ENCODE peak calls at places on chromosomes 6 and 20, in four cellular contexts. I is transverse colon, J is HL-60, N is esophagus muscularis mucosa. W is an unnamed sample.

GRCh38 chr20:45878076-45878731 is 2.8 kb upstream of the ZSWIM1 start:
- DNase-seq in I (no peak), J (no peak), N (no peak), W (no peak)

GRCh38 chr20:50595433-50595895 is 85.3 kb downstream of the PTPN1 start:
- DNase-seq in I (no peak), J (no peak), N (no peak), W (no peak)

GRCh38 chr6:124961468-124961783 is 811 bp upstream of the RNF217 start:
- DNase-seq in I (no peak), J (no peak), N (no peak), W (no peak)

GRCh38 chr6:135812085-135812526 is 39.4 kb upstream of the PDE7B start:
- DNase-seq in I (no peak), J (no peak), N (no peak), W (no peak)

GRCh38 chr20:33273117-33273851 is 9.7 kb upstream of the BPIFB1 start:
- DNase-seq in I (no peak), J (no peak), N (no peak), W (no peak)

GRCh38 chr6:34223964-34224940 is 12.4 kb upstream of the HMGA1 start:
- DNase-seq in I (peak), J (peak), N (peak), W (peak)

GRCh38 chr20:36252511-36252910 is 16.2 kb downstream of the AAR2 start:
- DNase-seq in I (no peak), J (no peak), N (no peak), W (no peak)

GRCh38 chr6:159919011-159919511 is 28.3 kb downstream of the MAS1 start:
- DNase-seq in I (no peak), J (no peak), N (no peak), W (no peak)

GRCh38 chr6:97915537-97915936 is 632.5 kb upstream of the MMS22L start:
- DNase-seq in I (no peak), J (no peak), N (no peak), W (no peak)
- TF ChIP-seq POLR2AphosphoS5 in I (no peak), J (no peak), N (no peak), W (no peak)

GRCh38 chr20:38809942-38810341 is 4.4 kb downstream of the PPP1R16B start:
- DNase-seq in I (no peak), J (no peak), N (no peak), W (no peak)

GRCh38 chr20:38811769-38812168 is 6.3 kb downstream of the PPP1R16B start:
- DNase-seq in I (no peak), J (no peak), N (no peak), W (no peak)

GRCh38 chr20:38812182-38812581 is 6.7 kb downstream of the PPP1R16B start:
- DNase-seq in I (no peak), J (no peak), N (no peak), W (no peak)

GRCh38 chr20:38812915-38813573 is 7.5 kb downstream of the PPP1R16B start:
- DNase-seq in I (no peak), J (no peak), N (no peak), W (no peak)

GRCh38 chr20:38810926-38811325 is 5.4 kb downstream of the PPP1R16B start:
- DNase-seq in I (no peak), J (no peak), N (no peak), W (no peak)
- TF ChIP-seq POLR2AphosphoS5 in I (no peak), J (no peak), N (no peak), W (no peak)

GRCh38 chr6:4093288-4093687 is 14.4 kb upstream of the FAM217A start:
- DNase-seq in I (no peak), J (no peak), N (no peak), W (no peak)
- TF ChIP-seq POLR2AphosphoS5 in I (no peak), J (no peak), N (no peak), W (no peak)

DNA sequence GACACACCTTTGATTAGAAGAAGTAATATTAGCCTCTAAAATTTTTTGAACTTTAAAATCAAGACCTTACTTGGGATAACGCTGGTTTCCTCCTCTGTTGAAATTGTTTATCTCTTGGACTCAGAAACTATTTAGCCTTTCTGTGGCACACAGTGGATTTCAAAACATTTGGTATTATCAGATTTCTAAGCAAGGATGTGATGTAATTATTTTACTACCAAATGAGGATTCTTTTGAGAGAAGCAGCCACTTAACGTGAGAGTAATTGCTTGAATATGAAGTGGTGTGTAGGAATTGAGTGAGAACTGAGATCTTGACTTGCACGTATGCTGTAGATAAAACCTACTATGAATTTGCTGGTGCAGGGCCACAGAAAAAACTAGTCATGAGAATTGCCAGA is 53.2 kb downstream of the AKAP12 start:
- DNase-seq in I (no peak), J (no peak), N (no peak), W (no peak)
- TF ChIP-seq POLR2AphosphoS5 in I (no peak), J (no peak), N (no peak), W (no peak)

GRCh38 chr6:126133984-126134383 is 147.6 kb downstream of the TRMT11 start:
- DNase-seq in I (no peak), J (no peak), N (no peak), W (no peak)
- TF ChIP-seq POLR2AphosphoS5 in I (no peak), J (no peak), N (no peak), W (no peak)

GRCh38 chr6:80976336-80976735 is 776.1 kb downstream of the TENT5A start:
- DNase-seq in I (no peak), J (no peak), N (no peak), W (no peak)
- TF ChIP-seq POLR2AphosphoS5 in I (no peak), J (no peak), N (no peak), W (no peak)

W was measured in GM12891.